ENCODE peak calls at places on chromosomes 3 and 15, in eight cellular contexts. A is HepG2, D is sigmoid colon, R is SK-N-SH, X is suprapubic skin, O is A549, B is ovary, H is H1. Y is an unnamed sample.

GRCh38 chr15:80118956-80119355 is 33.8 kb upstream of the FAH start:
- DNase-seq in O (no peak), A (no peak), D (no peak), H (no peak), B (no peak), X (no peak), R (no peak), Y (no peak)

GRCh38 chr15:57540736-57541135 is 51.0 kb upstream of the MYZAP start:
- DNase-seq in R (no peak), O (no peak), B (no peak), H (no peak), X (no peak), A (no peak), D (no peak), Y (no peak)

GRCh38 chr3:126053513-126053912 is 30.4 kb downstream of the SLC41A3 start:
- DNase-seq in O (no peak), R (no peak), B (no peak), D (no peak), X (no peak), A (peak), H (no peak), Y (no peak)

GRCh38 chr3:193974591-193974990 is 161.4 kb upstream of the HES1 start:
- DNase-seq in A (no peak), B (no peak), R (no peak), D (no peak), X (no peak), O (no peak), H (no peak), Y (no peak)

GRCh38 chr15:85545185-85545584 is 164.8 kb downstream of the AKAP13 start:
- DNase-seq in O (no peak), H (no peak), A (no peak), R (no peak), D (no peak), B (no peak), X (no peak), Y (peak)

GRCh38 chr3:177681852-177682251 is 484.6 kb upstream of the TBL1XR1 start:
- DNase-seq in R (no peak), X (no peak), O (no peak), A (no peak), B (no peak), H (no peak), D (no peak), Y (no peak)

GRCh38 chr3:155435821-155436220 is 142.3 kb upstream of the STRIT1 start:
- DNase-seq in A (no peak), D (no peak), X (no peak), H (no peak), O (no peak), R (no peak), B (no peak), Y (no peak)

GRCh38 chr3:66655673-66656072 is 154.9 kb upstream of the LRIG1 start:
- DNase-seq in B (no peak), R (no peak), H (no peak), D (no peak), X (no peak), A (peak), O (no peak), Y (no peak)

GRCh38 chr3:37024092-37024491 is 30.8 kb downstream of the MLH1 start:
- DNase-seq in R (peak), H (no peak), A (no peak), X (no peak), O (no peak), D (no peak), B (no peak), Y (no peak)

GRCh38 chr3:55329849-55330248 is 157.3 kb downstream of the WNT5A start:
- DNase-seq in A (no peak), B (no peak), D (no peak), H (no peak), X (no peak), O (no peak), R (no peak), Y (no peak)

GRCh38 chr3:29153811-29154210 is 127.1 kb upstream of the RBMS3 start:
- DNase-seq in D (no peak), A (no peak), O (no peak), R (no peak), H (no peak), B (no peak), X (no peak), Y (no peak)

GRCh38 chr15:77856718-77857346 is 220.7 kb downstream of the TBC1D2B start:
- DNase-seq in X (no peak), H (no peak), B (no peak), R (no peak), O (no peak), D (peak), A (no peak), Y (no peak)

GRCh38 chr3:78822741-78823140 is 945.1 kb downstream of the ROBO1 start:
- DNase-seq in X (no peak), R (no peak), O (no peak), A (no peak), D (no peak), H (no peak), B (no peak), Y (no peak)

DNA sequence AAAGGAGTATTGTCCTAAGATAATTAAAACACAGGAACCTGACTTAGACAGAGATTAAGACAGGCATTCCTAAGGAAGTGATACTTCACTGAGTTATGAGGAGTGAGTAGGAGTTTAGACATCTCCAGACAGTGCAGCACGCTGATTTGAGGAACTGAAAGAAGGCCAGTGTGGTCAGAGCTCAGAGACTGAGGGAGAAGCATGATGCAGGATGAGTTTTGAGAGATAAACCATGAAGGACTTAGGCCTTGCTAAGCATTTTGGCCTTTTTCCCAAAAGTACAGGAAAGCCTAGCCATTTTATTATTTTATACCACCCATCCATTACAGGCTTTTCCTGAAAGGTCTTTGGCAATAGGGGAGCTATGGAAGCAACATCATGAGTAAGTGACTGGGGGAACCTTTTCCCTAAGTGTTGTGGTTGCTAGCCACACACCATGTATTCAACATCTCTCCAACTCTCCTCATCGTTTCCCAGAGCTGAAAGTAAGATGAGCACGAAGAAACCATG is 375.6 kb upstream of the TPRG1 start:
- DNase-seq in B (no peak), A (no peak), H (no peak), O (no peak), R (no peak), X (no peak), D (no peak), Y (peak)
- TF ChIP-seq EP300 in B (no peak), A (no peak), H (no peak), O (no peak), R (no peak), X (no peak), D (no peak), Y (peak)

GRCh38 chr3:129687586-129688125 is 81.2 kb upstream of the PLXND1 start:
- DNase-seq in O (no peak), R (no peak), B (no peak), D (no peak), A (no peak), H (no peak), X (no peak), Y (no peak)

GRCh38 chr3:129690963-129691362 is 84.5 kb upstream of the PLXND1 start:
- DNase-seq in B (no peak), X (no peak), H (no peak), R (no peak), O (no peak), A (no peak), D (no peak), Y (no peak)

GRCh38 chr3:129688310-129688895 is 81.9 kb upstream of the PLXND1 start:
- DNase-seq in B (peak), R (peak), D (peak), H (peak), X (peak), O (no peak), A (peak), Y (peak)

GRCh38 chr3:129690406-129690805 is 83.9 kb upstream of the PLXND1 start:
- DNase-seq in R (peak), D (no peak), H (no peak), B (peak), X (no peak), O (peak), A (peak), Y (no peak)

GRCh38 chr3:129689036-129689435 is 82.6 kb upstream of the PLXND1 start:
- DNase-seq in R (no peak), A (no peak), H (no peak), B (no peak), D (no peak), O (no peak), X (no peak), Y (no peak)
- H3K4me3 ChIP-seq in R (peak), A (peak), H (no peak), B (no peak), D (no peak), O (no peak), X (no peak), Y (no peak)

DNA sequence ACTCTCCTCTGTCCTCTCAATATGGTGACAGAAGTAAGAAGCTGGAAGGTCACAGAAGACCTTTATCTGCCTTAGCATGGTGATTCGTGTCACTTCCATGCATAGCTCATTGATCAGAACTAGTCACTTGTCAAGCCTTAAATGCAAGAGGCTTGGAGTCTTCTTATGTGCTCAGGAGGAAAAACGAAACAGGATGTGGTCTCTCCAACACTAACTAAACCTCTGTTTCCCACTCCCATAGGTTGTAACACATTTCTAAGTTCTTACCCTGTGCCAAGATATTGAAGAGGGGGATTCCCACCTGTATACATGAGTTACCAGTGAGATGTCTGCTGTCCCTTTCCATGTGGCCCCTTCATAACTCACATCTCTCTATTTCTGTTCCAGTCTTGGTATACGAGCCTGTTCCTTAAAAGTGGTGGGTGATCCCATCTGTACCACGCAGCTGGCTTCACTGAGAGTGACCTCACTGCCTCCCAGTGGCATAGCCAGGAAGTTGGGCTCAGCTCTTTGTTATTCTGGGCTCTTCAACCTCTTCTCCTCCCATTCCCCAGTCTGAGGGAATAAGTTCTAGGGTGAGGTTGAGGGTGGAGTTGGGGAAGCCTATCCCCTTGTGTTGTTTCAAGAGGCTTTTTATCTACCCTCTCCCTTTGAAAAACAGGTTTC is 203.2 kb upstream of the PPP2R3A start:
- DNase-seq in X (no peak), H (no peak), D (no peak), R (no peak), A (no peak), B (no peak), O (no peak), Y (no peak)
- TF ChIP-seq CTCF in X (no peak), H (peak), D (no peak), R (no peak), A (peak), B (no peak), O (no peak), Y (no peak)

GRCh38 chr3:101943028-101943427 is 93.7 kb downstream of the NFKBIZ start:
- DNase-seq in O (no peak), B (no peak), H (no peak), X (no peak), D (no peak), R (no peak), A (no peak), Y (no peak)

GRCh38 chr3:101946906-101947305 is 97.6 kb downstream of the NFKBIZ start:
- DNase-seq in B (no peak), H (no peak), D (no peak), X (no peak), A (no peak), O (no peak), R (no peak), Y (no peak)

GRCh38 chr3:101942356-101942755 is 93.0 kb downstream of the NFKBIZ start:
- DNase-seq in H (no peak), R (no peak), D (no peak), X (no peak), O (no peak), B (no peak), A (no peak), Y (no peak)

GRCh38 chr3:101945980-101946379 is 96.7 kb downstream of the NFKBIZ start:
- DNase-seq in H (no peak), R (no peak), B (no peak), O (no peak), D (no peak), X (no peak), A (no peak), Y (no peak)

GRCh38 chr3:101944308-101944707 is 95.0 kb downstream of the NFKBIZ start:
- DNase-seq in H (no peak), A (no peak), D (no peak), X (no peak), B (no peak), R (no peak), O (no peak), Y (no peak)
- TF ChIP-seq EP300 in H (no peak), A (no peak), D (no peak), X (no peak), B (no peak), R (no peak), O (no peak), Y (no peak)

DNA sequence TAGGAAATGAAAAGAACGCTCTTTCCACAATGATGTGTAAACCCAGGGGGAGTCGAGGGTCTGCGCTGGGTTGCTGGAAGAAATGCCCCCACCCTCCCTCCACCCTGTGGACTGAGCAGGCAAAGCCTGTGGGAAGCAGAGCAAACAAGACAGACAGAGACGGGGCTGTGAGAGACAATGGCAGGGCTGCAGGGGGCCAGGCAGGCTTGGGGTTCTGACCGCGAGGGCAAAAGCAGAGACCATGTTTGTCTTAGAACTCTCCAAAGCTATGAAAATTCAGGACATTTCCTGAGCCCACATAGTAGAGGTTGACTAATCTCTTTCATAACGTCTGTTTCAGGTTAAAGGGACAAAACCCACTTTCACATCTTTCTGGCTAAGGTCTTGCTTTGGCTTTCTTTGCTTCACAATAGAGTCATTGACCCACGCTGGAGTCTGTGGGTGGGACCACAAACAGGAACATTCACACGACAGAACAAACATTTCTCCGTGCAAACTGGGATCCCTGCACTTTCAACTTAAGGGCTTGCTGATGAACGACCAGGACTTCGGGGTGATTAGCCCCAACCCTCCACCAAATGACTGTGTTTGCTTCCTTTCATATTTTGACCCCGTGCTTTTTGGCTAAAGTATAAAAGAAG is 156.0 kb upstream of the TPM1 start:
- DNase-seq in B (peak), A (peak), X (no peak), D (no peak), O (peak), H (no peak), R (no peak), Y (no peak)
- H3K4me3 ChIP-seq in B (no peak), A (peak), X (no peak), D (no peak), O (no peak), H (no peak), R (peak), Y (no peak)

DNA sequence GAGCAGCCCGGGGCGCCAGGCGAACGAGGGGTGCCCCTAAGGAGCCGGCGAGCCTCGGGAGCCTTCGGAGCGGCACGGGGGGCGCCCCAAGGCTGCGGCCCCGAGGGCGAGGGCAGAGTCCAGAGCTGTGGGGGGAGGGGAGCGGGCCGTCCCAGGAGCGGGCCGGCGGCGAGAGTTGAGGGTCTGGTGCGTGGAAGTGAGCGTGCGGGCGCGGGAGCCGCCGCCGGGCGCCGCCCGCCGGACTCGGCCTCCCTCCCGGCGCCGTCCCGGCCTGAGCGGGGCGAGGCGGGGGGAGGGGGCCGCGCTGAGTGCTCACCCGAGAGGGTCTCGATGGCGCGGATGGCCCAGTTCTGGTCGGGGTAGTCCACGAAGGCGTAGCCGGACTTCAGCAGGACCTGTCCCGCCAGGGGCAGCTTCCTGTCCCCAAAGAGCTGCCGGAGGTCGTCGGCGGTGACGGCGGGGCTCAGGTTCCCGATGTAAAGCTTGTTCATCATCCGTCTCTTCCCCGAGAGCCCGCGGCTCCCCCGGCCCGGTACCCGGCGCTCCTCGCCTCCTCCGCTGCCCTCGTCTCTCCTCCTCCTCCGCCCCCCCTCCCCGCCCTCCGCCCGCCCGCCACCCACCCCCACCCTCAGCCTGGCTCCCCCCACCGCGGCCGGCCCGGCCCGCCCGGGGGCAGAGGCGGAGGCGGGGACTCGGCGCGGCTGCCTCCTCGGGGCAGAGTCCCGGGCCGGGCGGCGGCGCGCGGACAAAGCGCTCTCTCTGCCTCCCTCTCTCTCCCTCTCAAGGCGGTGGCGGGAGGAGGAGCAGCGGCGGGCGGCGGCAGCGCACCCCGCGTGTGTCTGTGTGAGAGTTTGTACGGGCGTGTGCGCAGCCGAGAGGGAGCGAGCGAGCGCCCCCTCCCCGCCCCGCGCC is at the start of gene IGF2BP2:
- DNase-seq in B (peak), R (peak), O (peak), A (peak), D (peak), X (peak), H (no peak), Y (peak)
- TF ChIP-seq CTCF in B (no peak), R (no peak), O (no peak), A (peak), D (no peak), X (peak), H (peak), Y (no peak)

GRCh38 chr3:136141891-136142290 is 54.2 kb downstream of the MSL2 start:
- DNase-seq in R (no peak), D (no peak), H (no peak), O (no peak), A (no peak), B (no peak), X (no peak), Y (no peak)
- TF ChIP-seq EP300 in R (no peak), D (no peak), H (no peak), O (no peak), A (no peak), B (no peak), X (no peak), Y (no peak)

Y was measured in tibial nerve.